ENCODE peak calls at places on chromosomes 1 and 21, in seven cellular contexts. H, O, E, I, Y, K and T are unnamed samples.

GRCh38 chr21:36706951-36707762 is 8.2 kb downstream of the SIM2 start:
- DNase-seq in I (no peak), H (no peak), E (no peak), K (no peak), O (no peak), Y (no peak), T (no peak)

GRCh38 chr21:44425895-44426662 is 29.2 kb upstream of the LRRC3 start:
- DNase-seq in O (no peak), E (no peak), I (no peak), Y (peak), K (no peak), H (no peak), T (no peak)

GRCh38 chr1:59315529-59316433 is 18.9 kb downstream of the FGGY start:
- DNase-seq in Y (no peak), E (no peak), K (peak), O (no peak), I (no peak), H (peak), T (no peak)

GRCh38 chr1:33111965-33112364 is 31.0 kb downstream of the AZIN2 start:
- DNase-seq in I (peak), Y (no peak), K (no peak), H (peak), E (no peak), O (no peak), T (no peak)

GRCh38 chr1:231408528-231409094 is 13.5 kb downstream of the EGLN1 start:
- DNase-seq in E (no peak), K (no peak), I (no peak), H (no peak), O (no peak), Y (no peak), T (no peak)

GRCh38 chr1:94801919-94802546 is 18.1 kb upstream of the SLC44A3 start:
- DNase-seq in O (no peak), K (peak), H (peak), Y (peak), E (peak), I (peak), T (peak)

GRCh38 chr1:198699167-198700015 is 60.6 kb downstream of the PTPRC start:
- DNase-seq in K (peak), H (peak), I (peak), E (no peak), O (peak), Y (peak), T (peak)

GRCh38 chr1:147641695-147642592 is 28.4 kb downstream of the ACP6 start:
- DNase-seq in H (peak), E (no peak), Y (no peak), I (peak), O (peak), K (peak), T (peak)

GRCh38 chr21:22885079-22885478 is 1886.9 kb downstream of the NCAM2 start:
- DNase-seq in H (no peak), E (peak), I (no peak), Y (no peak), K (no peak), O (no peak), T (no peak)

GRCh38 chr1:212618466-212619210 is 10.1 kb downstream of the ATF3 start:
- DNase-seq in I (no peak), K (no peak), O (no peak), E (no peak), Y (no peak), H (no peak), T (no peak)